ENCODE peak calls at places on chromosomes 4 and X, in six cellular contexts. One of them, this sample, is unnamed.

GRCh38 chr4:101938836-101939235 is 148.3 kb downstream of the BANK1 start:
- DNase-seq in AG09309: no peak
- DNase-seq in PC-3: no peak
- DNase-seq in left ventricle myocardium inferior: no peak
- DNase-seq in fibroblast of villous mesenchyme: no peak
- DNase-seq in right lobe of liver: no peak
- DNase-seq in this sample: no peak

GRCh38 chr4:17055788-17056187 is 157.3 kb upstream of the LDB2 start:
- DNase-seq in AG09309: peak
- DNase-seq in PC-3: no peak
- DNase-seq in left ventricle myocardium inferior: no peak
- DNase-seq in fibroblast of villous mesenchyme: peak
- DNase-seq in right lobe of liver: no peak
- DNase-seq in this sample: peak

GRCh38 chr4:87304659-87305277 is 17.9 kb downstream of the HSD17B13 start:
- DNase-seq in AG09309: no peak
- DNase-seq in PC-3: peak
- DNase-seq in left ventricle myocardium inferior: no peak
- DNase-seq in fibroblast of villous mesenchyme: peak
- DNase-seq in right lobe of liver: no peak
- DNase-seq in this sample: no peak

GRCh38 chr4:31370866-31371465 is 650.8 kb downstream of the PCDH7 start:
- DNase-seq in AG09309: no peak
- DNase-seq in PC-3: peak
- DNase-seq in left ventricle myocardium inferior: no peak
- DNase-seq in fibroblast of villous mesenchyme: peak
- DNase-seq in right lobe of liver: no peak
- DNase-seq in this sample: peak

GRCh38 chrX:50814701-50815476 is 895 bp upstream of the SHROOM4 start:
- DNase-seq in AG09309: no peak
- DNase-seq in PC-3: peak
- DNase-seq in left ventricle myocardium inferior: no peak
- DNase-seq in fibroblast of villous mesenchyme: no peak
- DNase-seq in right lobe of liver: no peak
- DNase-seq in this sample: peak

GRCh38 chr4:184265566-184266351 is 48.1 kb upstream of the ENPP6 start:
- DNase-seq in AG09309: no peak
- DNase-seq in PC-3: peak
- DNase-seq in left ventricle myocardium inferior: no peak
- DNase-seq in fibroblast of villous mesenchyme: no peak
- DNase-seq in right lobe of liver: no peak
- DNase-seq in this sample: peak

GRCh38 chrX:149472620-149473019 is 32.5 kb downstream of the IDS start:
- DNase-seq in AG09309: no peak
- DNase-seq in PC-3: peak
- DNase-seq in left ventricle myocardium inferior: no peak
- DNase-seq in fibroblast of villous mesenchyme: no peak
- DNase-seq in right lobe of liver: peak
- DNase-seq in this sample: no peak

GRCh38 chrX:148854351-148854750 is 353.9 kb downstream of the AFF2 start:
- DNase-seq in AG09309: no peak
- DNase-seq in PC-3: no peak
- DNase-seq in left ventricle myocardium inferior: no peak
- DNase-seq in fibroblast of villous mesenchyme: no peak
- DNase-seq in right lobe of liver: no peak
- DNase-seq in this sample: no peak

GRCh38 chrX:39854772-39855747 is 242.7 kb downstream of the BCOR start:
- DNase-seq in AG09309: no peak
- DNase-seq in PC-3: no peak
- DNase-seq in left ventricle myocardium inferior: no peak
- DNase-seq in fibroblast of villous mesenchyme: no peak
- DNase-seq in right lobe of liver: no peak
- DNase-seq in this sample: no peak

GRCh38 chrX:107102980-107103379 is 15.6 kb downstream of the RBM41 start:
- DNase-seq in AG09309: no peak
- DNase-seq in PC-3: peak
- DNase-seq in left ventricle myocardium inferior: no peak
- DNase-seq in fibroblast of villous mesenchyme: peak
- DNase-seq in right lobe of liver: no peak
- DNase-seq in this sample: peak
- TF ChIP-seq CTCF in AG09309: peak
- TF ChIP-seq CTCF in PC-3: peak
- TF ChIP-seq CTCF in left ventricle myocardium inferior: peak
- TF ChIP-seq CTCF in fibroblast of villous mesenchyme: peak
- TF ChIP-seq CTCF in right lobe of liver: no peak
- TF ChIP-seq CTCF in this sample: no peak

GRCh38 chrX:34655496-34656258 is 1.4 kb downstream of the TMEM47 start:
- DNase-seq in AG09309: no peak
- DNase-seq in PC-3: no peak
- DNase-seq in left ventricle myocardium inferior: no peak
- DNase-seq in fibroblast of villous mesenchyme: no peak
- DNase-seq in right lobe of liver: no peak
- DNase-seq in this sample: peak
- H3K4me3 ChIP-seq in AG09309: peak
- H3K4me3 ChIP-seq in PC-3: peak
- H3K4me3 ChIP-seq in left ventricle myocardium inferior: peak
- H3K4me3 ChIP-seq in fibroblast of villous mesenchyme: peak
- H3K4me3 ChIP-seq in right lobe of liver: peak
- H3K4me3 ChIP-seq in this sample: peak

GRCh38 chr4:169311643-169312365 is 41.0 kb upstream of the SH3RF1 start:
- DNase-seq in AG09309: no peak
- DNase-seq in PC-3: peak
- DNase-seq in left ventricle myocardium inferior: no peak
- DNase-seq in fibroblast of villous mesenchyme: peak
- DNase-seq in right lobe of liver: no peak
- DNase-seq in this sample: peak
- TF ChIP-seq CTCF in AG09309: peak
- TF ChIP-seq CTCF in PC-3: peak
- TF ChIP-seq CTCF in left ventricle myocardium inferior: peak
- TF ChIP-seq CTCF in fibroblast of villous mesenchyme: peak
- TF ChIP-seq CTCF in right lobe of liver: peak
- TF ChIP-seq CTCF in this sample: peak

GRCh38 chr4:89267392-89267791 is 40.2 kb downstream of the GPRIN3 start:
- DNase-seq in AG09309: no peak
- DNase-seq in PC-3: no peak
- DNase-seq in left ventricle myocardium inferior: no peak
- DNase-seq in fibroblast of villous mesenchyme: no peak
- DNase-seq in right lobe of liver: no peak
- DNase-seq in this sample: no peak
- H3K4me3 ChIP-seq in AG09309: no peak
- H3K4me3 ChIP-seq in PC-3: no peak
- H3K4me3 ChIP-seq in left ventricle myocardium inferior: no peak
- H3K4me3 ChIP-seq in fibroblast of villous mesenchyme: no peak
- H3K4me3 ChIP-seq in right lobe of liver: no peak
- H3K4me3 ChIP-seq in this sample: no peak

GRCh38 chr4:185774815-185775684 is 36.9 kb downstream of the SORBS2 start:
- DNase-seq in AG09309: peak
- DNase-seq in PC-3: peak
- DNase-seq in left ventricle myocardium inferior: no peak
- DNase-seq in fibroblast of villous mesenchyme: peak
- DNase-seq in right lobe of liver: peak
- DNase-seq in this sample: peak
- TF ChIP-seq CTCF in AG09309: peak
- TF ChIP-seq CTCF in PC-3: no peak
- TF ChIP-seq CTCF in left ventricle myocardium inferior: no peak
- TF ChIP-seq CTCF in fibroblast of villous mesenchyme: no peak
- TF ChIP-seq CTCF in right lobe of liver: no peak
- TF ChIP-seq CTCF in this sample: peak

DNA sequence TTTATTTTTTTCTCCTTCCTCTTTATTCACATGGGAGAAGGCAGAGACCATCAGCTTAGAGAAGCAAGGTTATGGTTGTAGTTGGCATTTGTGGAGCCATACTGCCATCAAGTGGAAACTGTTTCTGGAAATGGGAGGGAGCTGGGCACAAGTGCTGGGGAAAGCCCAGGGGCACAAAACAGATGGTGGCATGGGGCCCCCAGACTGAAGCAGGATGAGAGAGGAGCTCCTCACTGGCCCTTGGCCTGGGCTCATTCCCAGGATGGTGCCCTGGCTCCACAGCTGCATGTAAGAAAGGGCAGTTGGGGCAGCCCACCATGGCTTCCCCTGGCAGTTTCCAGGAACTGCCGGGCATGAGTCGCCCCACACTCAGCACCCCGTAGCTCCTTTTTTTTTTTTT is 59.2 kb downstream of the NBDY start:
- DNase-seq in AG09309: no peak
- DNase-seq in PC-3: no peak
- DNase-seq in left ventricle myocardium inferior: no peak
- DNase-seq in fibroblast of villous mesenchyme: no peak
- DNase-seq in right lobe of liver: peak
- DNase-seq in this sample: no peak
- H3K4me3 ChIP-seq in AG09309: peak
- H3K4me3 ChIP-seq in PC-3: no peak
- H3K4me3 ChIP-seq in left ventricle myocardium inferior: no peak
- H3K4me3 ChIP-seq in fibroblast of villous mesenchyme: no peak
- H3K4me3 ChIP-seq in right lobe of liver: no peak
- H3K4me3 ChIP-seq in this sample: no peak

DNA sequence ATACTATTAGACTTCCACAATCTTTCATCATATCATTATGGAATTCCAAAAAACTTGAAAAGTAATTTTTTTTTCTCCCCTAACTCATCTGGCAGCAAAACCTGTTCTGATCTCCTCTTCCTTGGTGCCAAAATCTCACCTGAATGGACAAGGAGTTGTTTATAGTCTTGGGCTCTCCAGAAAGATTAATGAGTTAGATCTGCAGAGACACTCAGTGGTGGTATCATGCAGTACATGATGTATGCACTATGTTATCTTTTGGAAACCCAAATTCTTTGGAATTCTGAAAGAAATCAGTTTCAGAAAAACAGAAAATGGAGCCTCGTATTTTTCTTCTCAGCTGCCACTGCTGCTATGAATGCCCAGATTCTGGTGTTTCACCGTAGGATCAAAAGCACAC is 11.7 kb downstream of the GPM6B start:
- DNase-seq in AG09309: no peak
- DNase-seq in PC-3: no peak
- DNase-seq in left ventricle myocardium inferior: no peak
- DNase-seq in fibroblast of villous mesenchyme: no peak
- DNase-seq in right lobe of liver: no peak
- DNase-seq in this sample: no peak
- TF ChIP-seq CTCF in AG09309: no peak
- TF ChIP-seq CTCF in PC-3: no peak
- TF ChIP-seq CTCF in left ventricle myocardium inferior: peak
- TF ChIP-seq CTCF in fibroblast of villous mesenchyme: no peak
- TF ChIP-seq CTCF in right lobe of liver: peak
- TF ChIP-seq CTCF in this sample: no peak

GRCh38 chr4:187176261-187176910 is 452.7 kb upstream of the FAT1 start:
- DNase-seq in AG09309: no peak
- DNase-seq in PC-3: no peak
- DNase-seq in left ventricle myocardium inferior: no peak
- DNase-seq in fibroblast of villous mesenchyme: no peak
- DNase-seq in right lobe of liver: no peak
- DNase-seq in this sample: no peak
- H3K4me3 ChIP-seq in AG09309: no peak
- H3K4me3 ChIP-seq in PC-3: no peak
- H3K4me3 ChIP-seq in left ventricle myocardium inferior: no peak
- H3K4me3 ChIP-seq in fibroblast of villous mesenchyme: no peak
- H3K4me3 ChIP-seq in right lobe of liver: no peak
- H3K4me3 ChIP-seq in this sample: no peak

GRCh38 chrX:8672176-8672575 is 59.8 kb downstream of the ANOS1 start:
- DNase-seq in AG09309: no peak
- DNase-seq in PC-3: no peak
- DNase-seq in left ventricle myocardium inferior: no peak
- DNase-seq in fibroblast of villous mesenchyme: no peak
- DNase-seq in right lobe of liver: no peak
- DNase-seq in this sample: no peak
- TF ChIP-seq CTCF in AG09309: no peak
- TF ChIP-seq CTCF in PC-3: peak
- TF ChIP-seq CTCF in left ventricle myocardium inferior: no peak
- TF ChIP-seq CTCF in fibroblast of villous mesenchyme: no peak
- TF ChIP-seq CTCF in right lobe of liver: no peak
- TF ChIP-seq CTCF in this sample: no peak